ENCODE peak calls at places on chromosome 13, in seven cellular contexts. One of them, this sample, is unnamed. For H3K36me3, the result is how much of the 10 kb centered on the place peaks cover.

GRCh38 chr13:114043421-114044053 is 69.7 kb upstream of the C13orf46 start:
- DNase-seq in heart right ventricle: peak
- DNase-seq in fibroblast of lung: peak
- DNase-seq in upper lobe of left lung: peak
- DNase-seq in uterus: peak
- DNase-seq in RWPE2: no peak
- DNase-seq in CD8-positive, alpha-beta T cell: no peak
- DNase-seq in this sample: no peak

GRCh38 chr13:87810920-87811344 is 139.8 kb downstream of the SLITRK5 start:
- DNase-seq in upper lobe of left lung: no peak
- DNase-seq in fibroblast of lung: no peak
- DNase-seq in uterus: no peak
- DNase-seq in RWPE2: no peak
- DNase-seq in CD8-positive, alpha-beta T cell: no peak
- DNase-seq in heart right ventricle: no peak
- DNase-seq in this sample: no peak

GRCh38 chr13:83121904-83122303 is 760.4 kb downstream of the SLITRK1 start:
- DNase-seq in upper lobe of left lung: no peak
- DNase-seq in RWPE2: no peak
- DNase-seq in fibroblast of lung: no peak
- DNase-seq in CD8-positive, alpha-beta T cell: no peak
- DNase-seq in uterus: no peak
- DNase-seq in heart right ventricle: no peak
- DNase-seq in this sample: no peak

GRCh38 chr13:28679628-28680027 is 20.7 kb downstream of the POMP start:
- DNase-seq in uterus: no peak
- DNase-seq in upper lobe of left lung: no peak
- DNase-seq in RWPE2: no peak
- DNase-seq in CD8-positive, alpha-beta T cell: no peak
- DNase-seq in fibroblast of lung: peak
- DNase-seq in heart right ventricle: no peak
- DNase-seq in this sample: no peak

GRCh38 chr13:92547256-92547655 is 679.4 kb upstream of the GPC6 start:
- DNase-seq in fibroblast of lung: peak
- DNase-seq in upper lobe of left lung: no peak
- DNase-seq in RWPE2: no peak
- DNase-seq in uterus: no peak
- DNase-seq in CD8-positive, alpha-beta T cell: no peak
- DNase-seq in heart right ventricle: no peak
- DNase-seq in this sample: no peak

GRCh38 chr13:113413898-113414282 is 39.4 kb downstream of the ADPRHL1 start:
- DNase-seq in upper lobe of left lung: no peak
- DNase-seq in heart right ventricle: no peak
- DNase-seq in RWPE2: no peak
- DNase-seq in CD8-positive, alpha-beta T cell: no peak
- DNase-seq in fibroblast of lung: peak
- DNase-seq in uterus: no peak
- DNase-seq in this sample: peak

GRCh38 chr13:26839682-26840081 is 79.1 kb upstream of the GPR12 start:
- DNase-seq in RWPE2: no peak
- DNase-seq in fibroblast of lung: no peak
- DNase-seq in heart right ventricle: no peak
- DNase-seq in uterus: no peak
- DNase-seq in upper lobe of left lung: no peak
- DNase-seq in CD8-positive, alpha-beta T cell: no peak
- DNase-seq in this sample: no peak

GRCh38 chr13:92320323-92320722 is 906.3 kb upstream of the GPC6 start:
- DNase-seq in CD8-positive, alpha-beta T cell: no peak
- DNase-seq in fibroblast of lung: peak
- DNase-seq in heart right ventricle: no peak
- DNase-seq in RWPE2: no peak
- DNase-seq in upper lobe of left lung: no peak
- DNase-seq in uterus: no peak
- DNase-seq in this sample: no peak

GRCh38 chr13:80437212-80437611 is 96.3 kb upstream of the SPRY2 start:
- DNase-seq in heart right ventricle: no peak
- DNase-seq in CD8-positive, alpha-beta T cell: no peak
- DNase-seq in fibroblast of lung: no peak
- DNase-seq in upper lobe of left lung: no peak
- DNase-seq in uterus: no peak
- DNase-seq in RWPE2: no peak
- DNase-seq in this sample: no peak

GRCh38 chr13:24076124-24076523 is 84.4 kb upstream of the SPATA13 start:
- DNase-seq in fibroblast of lung: no peak
- DNase-seq in uterus: no peak
- DNase-seq in upper lobe of left lung: peak
- DNase-seq in RWPE2: no peak
- DNase-seq in CD8-positive, alpha-beta T cell: no peak
- DNase-seq in heart right ventricle: no peak
- DNase-seq in this sample: no peak

GRCh38 chr13:28753208-28753892 is 34.6 kb upstream of the SLC46A3 start:
- DNase-seq in fibroblast of lung: peak
- DNase-seq in upper lobe of left lung: peak
- DNase-seq in uterus: no peak
- DNase-seq in heart right ventricle: peak
- DNase-seq in CD8-positive, alpha-beta T cell: no peak
- DNase-seq in RWPE2: no peak
- DNase-seq in this sample: peak

GRCh38 chr13:65605386-65605785 is 1624.8 kb downstream of the PCDH9 start:
- DNase-seq in heart right ventricle: no peak
- DNase-seq in uterus: no peak
- DNase-seq in RWPE2: no peak
- DNase-seq in upper lobe of left lung: no peak
- DNase-seq in CD8-positive, alpha-beta T cell: no peak
- DNase-seq in fibroblast of lung: peak
- DNase-seq in this sample: no peak

GRCh38 chr13:108214511-108215383 is 589 bp downstream of the LIG4 start:
- DNase-seq in RWPE2: no peak
- DNase-seq in uterus: peak
- DNase-seq in upper lobe of left lung: peak
- DNase-seq in CD8-positive, alpha-beta T cell: no peak
- DNase-seq in fibroblast of lung: no peak
- DNase-seq in heart right ventricle: peak
- DNase-seq in this sample: no peak

GRCh38 chr13:96934889-96935490 is 59.3 kb downstream of the OXGR1 start:
- DNase-seq in fibroblast of lung: no peak
- DNase-seq in upper lobe of left lung: no peak
- DNase-seq in RWPE2: no peak
- DNase-seq in heart right ventricle: no peak
- DNase-seq in uterus: no peak
- DNase-seq in CD8-positive, alpha-beta T cell: no peak
- DNase-seq in this sample: no peak

GRCh38 chr13:43263047-43263446 is 239.7 kb downstream of the DNAJC15 start:
- DNase-seq in heart right ventricle: no peak
- DNase-seq in CD8-positive, alpha-beta T cell: no peak
- DNase-seq in RWPE2: no peak
- DNase-seq in upper lobe of left lung: no peak
- DNase-seq in fibroblast of lung: no peak
- DNase-seq in uterus: no peak
- DNase-seq in this sample: no peak

GRCh38 chr13:113275387-113275786 is 21.7 kb upstream of the LAMP1 start:
- DNase-seq in CD8-positive, alpha-beta T cell: no peak
- DNase-seq in heart right ventricle: no peak
- DNase-seq in uterus: peak
- DNase-seq in fibroblast of lung: peak
- DNase-seq in RWPE2: no peak
- DNase-seq in upper lobe of left lung: peak
- DNase-seq in this sample: no peak

GRCh38 chr13:92656103-92656502 is 570.5 kb upstream of the GPC6 start:
- DNase-seq in heart right ventricle: no peak
- DNase-seq in upper lobe of left lung: no peak
- DNase-seq in RWPE2: no peak
- DNase-seq in uterus: no peak
- DNase-seq in CD8-positive, alpha-beta T cell: no peak
- DNase-seq in fibroblast of lung: no peak
- DNase-seq in this sample: no peak

GRCh38 chr13:106156468-106156867 is 379.0 kb downstream of the EFNB2 start:
- DNase-seq in RWPE2: peak
- DNase-seq in fibroblast of lung: peak
- DNase-seq in uterus: no peak
- DNase-seq in upper lobe of left lung: peak
- DNase-seq in CD8-positive, alpha-beta T cell: no peak
- DNase-seq in heart right ventricle: no peak
- DNase-seq in this sample: no peak

GRCh38 chr13:30415430-30416030 is 6.8 kb upstream of the UBE2L5 start:
- DNase-seq in upper lobe of left lung: no peak
- DNase-seq in RWPE2: no peak
- DNase-seq in fibroblast of lung: no peak
- DNase-seq in CD8-positive, alpha-beta T cell: no peak
- DNase-seq in uterus: no peak
- DNase-seq in heart right ventricle: no peak
- DNase-seq in this sample: no peak

GRCh38 chr13:106340249-106340648 is 195.2 kb downstream of the EFNB2 start:
- DNase-seq in fibroblast of lung: no peak
- DNase-seq in CD8-positive, alpha-beta T cell: no peak
- DNase-seq in heart right ventricle: no peak
- DNase-seq in upper lobe of left lung: no peak
- DNase-seq in RWPE2: no peak
- DNase-seq in uterus: no peak
- DNase-seq in this sample: no peak

GRCh38 chr13:62643007-62643483 is 1227.4 kb upstream of the PCDH20 start:
- DNase-seq in CD8-positive, alpha-beta T cell: no peak
- DNase-seq in heart right ventricle: no peak
- DNase-seq in upper lobe of left lung: no peak
- DNase-seq in RWPE2: no peak
- DNase-seq in fibroblast of lung: peak
- DNase-seq in uterus: no peak
- DNase-seq in this sample: no peak

DNA sequence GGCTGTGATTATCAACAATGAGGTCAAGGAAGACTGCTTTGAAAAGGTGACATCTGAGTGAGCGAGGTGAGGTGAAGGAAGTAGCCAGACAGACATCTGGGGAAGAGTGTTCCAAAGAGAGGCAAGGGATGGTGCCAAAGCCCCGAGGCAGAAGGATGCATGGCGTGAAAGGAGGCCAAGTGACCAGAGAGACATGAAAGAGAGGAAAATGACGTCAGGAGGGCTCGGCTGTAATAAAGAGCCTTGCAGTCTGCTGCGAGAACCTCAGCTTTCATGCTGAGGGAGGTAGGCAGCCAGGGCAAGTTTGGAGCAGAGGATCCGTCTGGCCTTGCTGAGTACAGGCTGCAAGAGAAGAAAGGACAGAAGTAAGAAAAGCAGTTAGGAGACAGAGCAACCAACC is 50.8 kb downstream of the FOXO1 start:
- DNase-seq in heart right ventricle: no peak
- DNase-seq in RWPE2: no peak
- DNase-seq in CD8-positive, alpha-beta T cell: no peak
- DNase-seq in fibroblast of lung: no peak
- DNase-seq in upper lobe of left lung: no peak
- DNase-seq in uterus: no peak
- DNase-seq in this sample: no peak
- H3K36me3 ChIP-seq in heart right ventricle: under half
- H3K36me3 ChIP-seq in RWPE2: under half
- H3K36me3 ChIP-seq in CD8-positive, alpha-beta T cell: under half
- H3K36me3 ChIP-seq in fibroblast of lung: under half
- H3K36me3 ChIP-seq in upper lobe of left lung: under half
- H3K36me3 ChIP-seq in uterus: under half
- H3K36me3 ChIP-seq in this sample: under half

DNA sequence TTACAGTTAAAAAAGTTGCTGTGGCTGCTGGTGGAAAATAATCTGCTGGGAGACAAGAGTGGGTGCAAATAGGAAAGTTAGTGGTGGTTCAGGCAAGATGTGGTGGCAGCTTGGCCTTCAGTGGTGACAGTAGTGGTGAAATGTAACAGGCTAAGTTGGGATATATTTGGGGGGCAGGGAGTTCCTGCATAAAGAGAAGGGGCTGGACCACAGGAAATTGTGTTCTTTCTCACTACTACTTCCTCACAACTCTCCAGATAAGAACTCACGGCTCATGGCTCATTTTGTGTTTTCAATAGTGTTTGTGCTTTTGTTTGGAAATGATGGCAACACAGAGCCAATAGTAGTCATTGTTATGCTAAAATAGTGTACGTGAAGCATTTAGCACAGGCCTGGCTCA is 210.1 kb downstream of the POU4F1 start:
- DNase-seq in CD8-positive, alpha-beta T cell: no peak
- DNase-seq in upper lobe of left lung: no peak
- DNase-seq in uterus: no peak
- DNase-seq in RWPE2: no peak
- DNase-seq in fibroblast of lung: no peak
- DNase-seq in heart right ventricle: no peak
- DNase-seq in this sample: no peak
- H3K4me3 ChIP-seq in CD8-positive, alpha-beta T cell: no peak
- H3K4me3 ChIP-seq in upper lobe of left lung: no peak
- H3K4me3 ChIP-seq in uterus: no peak
- H3K4me3 ChIP-seq in RWPE2: no peak
- H3K4me3 ChIP-seq in fibroblast of lung: no peak
- H3K4me3 ChIP-seq in heart right ventricle: no peak
- H3K4me3 ChIP-seq in this sample: no peak

DNA sequence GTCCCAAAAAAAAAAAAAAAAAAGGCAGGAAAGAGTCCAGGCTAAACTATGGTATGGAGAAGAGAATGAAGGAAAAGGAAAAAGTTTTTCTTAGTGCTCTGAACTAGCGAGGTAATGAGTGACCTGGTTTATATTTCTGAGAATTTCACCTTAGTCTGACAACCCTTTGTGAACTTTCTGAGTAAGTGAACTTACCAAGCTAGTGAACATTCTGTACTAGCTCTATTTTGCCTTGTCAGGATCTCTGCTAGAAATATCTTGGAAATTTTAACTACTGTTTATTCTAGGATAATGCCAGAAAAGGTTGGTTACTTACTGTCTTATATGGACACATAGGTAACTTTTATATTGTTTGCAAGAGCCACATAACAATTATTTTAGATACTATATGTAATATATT is 4.4 kb downstream of the TRIM13 start:
- DNase-seq in CD8-positive, alpha-beta T cell: no peak
- DNase-seq in fibroblast of lung: no peak
- DNase-seq in upper lobe of left lung: no peak
- DNase-seq in uterus: no peak
- DNase-seq in RWPE2: no peak
- DNase-seq in heart right ventricle: no peak
- DNase-seq in this sample: no peak
- H3K36me3 ChIP-seq in CD8-positive, alpha-beta T cell: under half
- H3K36me3 ChIP-seq in fibroblast of lung: under half
- H3K36me3 ChIP-seq in upper lobe of left lung: under half
- H3K36me3 ChIP-seq in uterus: under half
- H3K36me3 ChIP-seq in RWPE2: half or more
- H3K36me3 ChIP-seq in heart right ventricle: half or more
- H3K36me3 ChIP-seq in this sample: under half

GRCh38 chr13:35475131-35475959 is 1.1 kb downstream of the MAB21L1 start:
- DNase-seq in heart right ventricle: peak
- DNase-seq in RWPE2: no peak
- DNase-seq in CD8-positive, alpha-beta T cell: no peak
- DNase-seq in upper lobe of left lung: no peak
- DNase-seq in fibroblast of lung: peak
- DNase-seq in uterus: no peak
- DNase-seq in this sample: no peak

GRCh38 chr13:35474551-35474950 is 1.9 kb downstream of the MAB21L1 start:
- DNase-seq in uterus: no peak
- DNase-seq in CD8-positive, alpha-beta T cell: no peak
- DNase-seq in upper lobe of left lung: no peak
- DNase-seq in RWPE2: no peak
- DNase-seq in fibroblast of lung: peak
- DNase-seq in heart right ventricle: no peak
- DNase-seq in this sample: no peak

GRCh38 chr13:35478384-35479222 is 2.1 kb upstream of the MAB21L1 start:
- DNase-seq in RWPE2: no peak
- DNase-seq in CD8-positive, alpha-beta T cell: no peak
- DNase-seq in fibroblast of lung: no peak
- DNase-seq in upper lobe of left lung: no peak
- DNase-seq in heart right ventricle: no peak
- DNase-seq in uterus: no peak
- DNase-seq in this sample: no peak

GRCh38 chr13:35479223-35479536 is 2.7 kb upstream of the MAB21L1 start:
- DNase-seq in heart right ventricle: no peak
- DNase-seq in upper lobe of left lung: no peak
- DNase-seq in fibroblast of lung: no peak
- DNase-seq in CD8-positive, alpha-beta T cell: no peak
- DNase-seq in RWPE2: no peak
- DNase-seq in uterus: no peak
- DNase-seq in this sample: no peak

GRCh38 chr13:35475960-35476943 is at the start of gene MAB21L1:
- DNase-seq in uterus: no peak
- DNase-seq in fibroblast of lung: peak
- DNase-seq in CD8-positive, alpha-beta T cell: no peak
- DNase-seq in RWPE2: no peak
- DNase-seq in upper lobe of left lung: no peak
- DNase-seq in heart right ventricle: no peak
- DNase-seq in this sample: no peak
- H3K4me3 ChIP-seq in uterus: no peak
- H3K4me3 ChIP-seq in fibroblast of lung: peak
- H3K4me3 ChIP-seq in CD8-positive, alpha-beta T cell: peak
- H3K4me3 ChIP-seq in RWPE2: peak
- H3K4me3 ChIP-seq in upper lobe of left lung: no peak
- H3K4me3 ChIP-seq in heart right ventricle: peak
- H3K4me3 ChIP-seq in this sample: peak

This sample was measured in thoracic aorta.